ENCODE peak calls at places on chromosome 20, in seven cellular contexts. M is glutamatergic neuron; K is effector memory CD4-positive, alpha-beta T cell; R is activated T-helper 9 cell treated with anti-CD3 and anti-CD28 coated beads, Interleukin-2, amount 50 U/mL, for 16 hours; O is activated T-cell treated with anti-CD3 and anti-CD28 coated beads, Interleukin-2, amount 50 U/mL, for 72 hours; Q is left cardiac atrium; U is activated gamma-delta T cell treated with anti-CD3 and anti-CD28 coated beads, Interleukin-2, amount 50 U/mL, for 16 hours. A is an unnamed sample.

GRCh38 chr20:14341782-14342181 is 4.4 kb upstream of the FLRT3 start:
- DNase-seq in M (no peak), K (no peak), R (no peak), O (no peak), Q (no peak), U (no peak), A (no peak)

GRCh38 chr20:41274152-41274551 is 43.4 kb downstream of the ZHX3 start:
- DNase-seq in M (no peak), K (no peak), R (no peak), O (no peak), Q (no peak), U (no peak), A (no peak)

GRCh38 chr20:45096781-45097180 is 4.1 kb downstream of the KCNS1 start:
- DNase-seq in M (no peak), K (no peak), R (no peak), O (no peak), Q (no peak), U (no peak), A (no peak)

GRCh38 chr20:5590899-5591298 is 159.3 kb upstream of the SHLD1 start:
- DNase-seq in M (no peak), K (no peak), R (no peak), O (no peak), Q (no peak), U (no peak), A (no peak)

GRCh38 chr20:49287555-49288249 is 9.8 kb upstream of the ZNFX1 start:
- DNase-seq in M (no peak), K (no peak), R (no peak), O (no peak), Q (no peak), U (no peak), A (no peak)

GRCh38 chr20:7490288-7490687 is 450.0 kb downstream of the HAO1 start:
- DNase-seq in M (no peak), K (no peak), R (no peak), O (no peak), Q (no peak), U (no peak), A (no peak)

GRCh38 chr20:17343631-17344447 is 117.0 kb downstream of the PCSK2 start:
- DNase-seq in M (no peak), K (no peak), R (no peak), O (no peak), Q (no peak), U (no peak), A (no peak)

GRCh38 chr20:62989201-62989601 is 17.6 kb downstream of the BHLHE23 start:
- DNase-seq in M (no peak), K (no peak), R (no peak), O (no peak), Q (no peak), U (no peak), A (no peak)

GRCh38 chr20:43529051-43529450 is 21.6 kb downstream of the L3MBTL1 start:
- DNase-seq in M (no peak), K (no peak), R (no peak), O (no peak), Q (no peak), U (no peak), A (no peak)

GRCh38 chr20:36720510-36720909 is 25.4 kb downstream of the NDRG3 start:
- DNase-seq in M (no peak), K (no peak), R (no peak), O (peak; percentile 29), Q (no peak), U (no peak), A (no peak)

GRCh38 chr20:62219992-62220665 is at the start of gene HRH3:
- DNase-seq in M (peak; percentile 77), K (peak; percentile 9), R (peak; percentile 10), O (peak; percentile 45), Q (no peak), U (no peak), A (no peak)

GRCh38 chr20:48725589-48725991 is 102.2 kb downstream of the PREX1 start:
- DNase-seq in M (no peak), K (no peak), R (no peak), O (no peak), Q (no peak), U (no peak), A (no peak)

GRCh38 chr20:32040142-32040953 is 11.7 kb upstream of the HCK start:
- DNase-seq in M (no peak), K (no peak), R (no peak), O (no peak), Q (peak; percentile 48), U (no peak), A (no peak)

GRCh38 chr20:1177680-1178079 is 7.1 kb downstream of the TMEM74B start:
- DNase-seq in M (no peak), K (no peak), R (no peak), O (no peak), Q (no peak), U (no peak), A (no peak)

GRCh38 chr20:10902836-10903410 is 229.1 kb upstream of the JAG1 start:
- DNase-seq in M (no peak), K (no peak), R (no peak), O (no peak), Q (no peak), U (no peak), A (no peak)

GRCh38 chr20:41213150-41213820 is 75.9 kb downstream of the PLCG1 start:
- DNase-seq in M (no peak), K (no peak), R (no peak), O (no peak), Q (no peak), U (no peak), A (no peak)

GRCh38 chr20:373171-373890 is 7.2 kb upstream of the TRIB3 start:
- DNase-seq in M (peak; percentile 46), K (no peak), R (no peak), O (no peak), Q (no peak), U (no peak), A (no peak)

GRCh38 chr20:58855506-58856314 is 3.2 kb downstream of the GNAS start:
- DNase-seq in M (no peak), K (no peak), R (no peak), O (no peak), Q (no peak), U (no peak), A (no peak)

GRCh38 chr20:38085031-38085430 is 51.5 kb downstream of the RPRD1B start:
- DNase-seq in M (no peak), K (no peak), R (no peak), O (no peak), Q (no peak), U (no peak), A (no peak)

GRCh38 chr20:61871913-61872312 is 193.8 kb downstream of the TAF4 start:
- DNase-seq in M (no peak), K (no peak), R (no peak), O (no peak), Q (no peak), U (no peak), A (no peak)

GRCh38 chr20:51802170-51802745 is at the start of gene SALL4:
- DNase-seq in M (peak; percentile 75), K (no peak), R (no peak), O (no peak), Q (no peak), U (no peak), A (no peak)

GRCh38 chr20:30963591-30963990 is 293.9 kb upstream of the DEFB115 start:
- DNase-seq in M (no peak), K (no peak), R (no peak), O (no peak), Q (no peak), U (no peak), A (no peak)

GRCh38 chr20:44247131-44247571 is at the start of gene GDAP1L1:
- DNase-seq in M (peak; percentile 90), K (no peak), R (no peak), O (no peak), Q (peak; percentile 29), U (no peak), A (no peak)

GRCh38 chr20:34997774-34998173 is 42.1 kb downstream of the MYH7B start:
- DNase-seq in M (no peak), K (no peak), R (no peak), O (no peak), Q (no peak), U (no peak), A (no peak)

GRCh38 chr20:19427480-19427879 is 215.0 kb downstream of the SLC24A3 start:
- DNase-seq in M (no peak), K (no peak), R (no peak), O (no peak), Q (no peak), U (no peak), A (no peak)

GRCh38 chr20:44017905-44018683 is 103.4 kb downstream of the TOX2 start:
- DNase-seq in M (no peak), K (no peak), R (no peak), O (no peak), Q (peak; percentile 45), U (no peak), A (no peak)

GRCh38 chr20:38209054-38209675 is 44.1 kb upstream of the TGM2 start:
- DNase-seq in M (no peak), K (no peak), R (no peak), O (no peak), Q (peak; percentile 82), U (no peak), A (no peak)

GRCh38 chr20:53869466-53870258 is 200.7 kb downstream of the BCAS1 start:
- DNase-seq in M (peak; percentile 43), K (peak; percentile 37), R (peak; percentile 52), O (peak; percentile 84), Q (peak; percentile 56), U (peak; percentile 57), A (peak; percentile 42)

GRCh38 chr20:37239026-37239451 is 22.6 kb downstream of the GHRH start:
- DNase-seq in M (no peak), K (no peak), R (no peak), O (no peak), Q (no peak), U (no peak), A (no peak)

GRCh38 chr20:57811373-57812020 is 101.7 kb upstream of the PMEPA1 start:
- DNase-seq in M (no peak), K (no peak), R (no peak), O (no peak), Q (no peak), U (no peak), A (no peak)

GRCh38 chr20:57618091-57618765 is 2.0 kb downstream of the ZBP1 start:
- DNase-seq in M (no peak), K (no peak), R (peak; percentile 28), O (peak; percentile 49), Q (no peak), U (no peak), A (no peak)

GRCh38 chr20:49320460-49320859 is 42.6 kb upstream of the ZNFX1 start:
- DNase-seq in M (peak; percentile 27), K (no peak), R (no peak), O (no peak), Q (no peak), U (no peak), A (no peak)

GRCh38 chr20:56352656-56353055 is 6.1 kb upstream of the FAM210B start:
- DNase-seq in M (no peak), K (no peak), R (no peak), O (no peak), Q (no peak), U (no peak), A (no peak)

GRCh38 chr20:1870792-1871550 is 24.2 kb upstream of the SIRPA start:
- DNase-seq in M (no peak), K (no peak), R (no peak), O (no peak), Q (no peak), U (no peak), A (no peak)

GRCh38 chr20:51529027-51529749 is 13.3 kb downstream of the NFATC2 start:
- DNase-seq in M (no peak), K (no peak), R (peak; percentile 55), O (peak; percentile 81), Q (no peak), U (no peak), A (peak; percentile 33)

GRCh38 chr20:25551413-25552210 is 33.7 kb downstream of the NINL start:
- DNase-seq in M (no peak), K (no peak), R (no peak), O (no peak), Q (no peak), U (no peak), A (no peak)

GRCh38 chr20:11260611-11261010 is 586.8 kb upstream of the JAG1 start:
- DNase-seq in M (no peak), K (no peak), R (no peak), O (no peak), Q (no peak), U (no peak), A (no peak)